ENCODE peak calls at places on chromosomes 13 and 19, in six cellular contexts. S is OCI-LY7, K is AG04450, V is lower leg skin, R is heart right ventricle, Z is K562. L is an unnamed sample.

GRCh38 chr13:32253911-32254399 is 61.2 kb downstream of the ZAR1L start:
- DNase-seq in S (no peak), V (no peak), R (no peak), Z (no peak), K (no peak), L (no peak)

GRCh38 chr19:13960863-13961784 is 8.8 kb downstream of the DCAF15 start:
- DNase-seq in S (no peak), V (no peak), Z (no peak), R (no peak), K (no peak), L (no peak)

GRCh38 chr13:111508164-111508870 is 187.9 kb downstream of the TEX29 start:
- DNase-seq in R (no peak), S (no peak), Z (no peak), V (peak; percentile 70), K (no peak), L (no peak)

GRCh38 chr13:66774046-66774445 is 456.1 kb downstream of the PCDH9 start:
- DNase-seq in K (no peak), V (no peak), R (no peak), Z (no peak), S (no peak), L (no peak)

GRCh38 chr19:39190768-39191167 is 6.0 kb upstream of the NCCRP1 start:
- DNase-seq in S (no peak), V (no peak), Z (no peak), K (no peak), R (no peak), L (no peak)

GRCh38 chr13:105135852-105136251 is 1399.6 kb downstream of the EFNB2 start:
- DNase-seq in S (no peak), K (no peak), Z (no peak), R (no peak), V (no peak), L (no peak)

GRCh38 chr13:29081036-29081435 is 260.9 kb downstream of the MTUS2 start:
- DNase-seq in S (peak; percentile 71), R (no peak), K (no peak), Z (no peak), V (no peak), L (no peak)

GRCh38 chr19:50460161-50460765 is 16.0 kb upstream of the EMC10 start:
- DNase-seq in Z (no peak), R (no peak), K (no peak), S (peak; percentile 85), V (no peak), L (peak; percentile 45)

GRCh38 chr19:10293637-10294367 is 4.0 kb downstream of the ICAM5 start:
- DNase-seq in S (no peak), K (no peak), R (no peak), Z (peak; percentile 4), V (no peak), L (no peak)

GRCh38 chr13:90105881-90106496 is 1241.5 kb upstream of the MIR17HG start:
- DNase-seq in V (no peak), S (no peak), R (no peak), Z (no peak), K (no peak), L (no peak)

GRCh38 chr19:7394728-7395359 is 46.1 kb downstream of the ARHGEF18 start:
- DNase-seq in Z (peak; percentile 98), S (peak; percentile 83), V (peak; percentile 97), R (peak; percentile 93), K (peak; percentile 78), L (peak; percentile 88)

GRCh38 chr13:51494151-51494550 is 41.3 kb upstream of the INTS6 start:
- DNase-seq in R (no peak), K (no peak), V (no peak), Z (no peak), S (no peak), L (no peak)

GRCh38 chr13:106471957-106472543 is 63.4 kb downstream of the EFNB2 start:
- DNase-seq in Z (no peak), K (peak; percentile 44), V (no peak), S (no peak), R (no peak), L (no peak)

GRCh38 chr19:1181606-1182005 is 7.5 kb upstream of the SBNO2 start:
- DNase-seq in K (no peak), R (no peak), S (no peak), V (no peak), Z (no peak), L (no peak)

GRCh38 chr19:1173845-1174809 is at the start of gene SBNO2:
- DNase-seq in S (peak; percentile 91), V (peak; percentile 98), K (no peak), Z (peak; percentile 98), R (peak; percentile 93), L (peak; percentile 94)

GRCh38 chr19:1173160-1173844 is 766 bp downstream of the SBNO2 start:
- DNase-seq in S (peak; percentile 19), Z (peak; percentile 47), K (no peak), V (peak; percentile 89), R (no peak), L (peak; percentile 39)

GRCh38 chr19:1175020-1175419 is 952 bp upstream of the SBNO2 start:
- DNase-seq in V (no peak), K (no peak), S (no peak), Z (no peak), R (no peak), L (no peak)

DNA sequence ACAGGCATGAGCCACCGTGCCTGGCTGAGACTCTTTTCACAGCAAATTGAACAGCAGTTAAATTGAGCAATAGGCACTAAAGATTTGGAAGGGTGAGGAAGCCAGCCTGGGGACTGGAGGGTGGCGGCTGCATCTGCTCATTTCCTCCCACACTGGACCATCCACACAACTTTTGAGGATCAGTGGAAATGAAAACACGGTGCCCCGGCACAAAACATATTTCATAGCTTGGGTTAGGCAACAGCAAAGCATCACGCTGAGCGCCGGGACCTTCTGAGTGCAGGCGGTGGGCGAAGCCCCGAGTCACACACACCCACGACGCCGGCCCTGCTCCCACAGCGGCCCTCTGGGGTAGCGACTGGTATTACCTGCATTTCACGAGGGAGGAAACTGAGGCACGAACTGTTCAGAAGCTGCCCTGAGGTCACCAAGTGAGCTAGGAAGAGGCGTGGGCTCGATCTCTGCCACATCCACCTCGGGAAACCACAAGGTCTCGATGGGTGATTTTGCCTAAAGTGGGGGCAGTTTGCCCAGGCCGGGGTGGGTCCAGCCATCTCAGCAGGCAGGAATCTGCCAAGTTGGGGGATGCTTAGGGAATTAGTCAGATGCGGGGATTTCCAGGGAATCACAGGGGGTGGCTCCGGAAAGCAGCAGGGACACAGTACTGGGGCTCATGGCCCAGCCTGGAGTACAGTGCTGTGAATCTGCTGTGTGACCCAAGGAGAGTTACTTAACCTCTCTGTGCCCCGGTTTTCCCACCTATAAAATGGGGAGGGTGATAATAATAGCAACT is 3.5 kb upstream of the SBNO2 start:
- DNase-seq in S (no peak), V (peak; percentile 93), K (peak; percentile 87), R (no peak), Z (no peak), L (no peak)
- TF ChIP-seq CTCF in S (no peak), V (no peak), K (peak; percentile 31), R (no peak), Z (no peak), L (no peak)

GRCh38 chr19:31693131-31693700 is 344.0 kb upstream of the TSHZ3 start:
- DNase-seq in R (no peak), K (no peak), V (no peak), Z (no peak), S (no peak), L (no peak)
- TF ChIP-seq CTCF in R (no peak), K (no peak), V (no peak), Z (no peak), S (no peak), L (no peak)

GRCh38 chr13:48068036-48068435 is 26.9 kb downstream of the MED4 start:
- DNase-seq in R (no peak), Z (no peak), S (no peak), K (no peak), V (no peak), L (no peak)
- TF ChIP-seq CTCF in R (no peak), Z (no peak), S (peak; percentile 68), K (no peak), V (no peak), L (no peak)

DNA sequence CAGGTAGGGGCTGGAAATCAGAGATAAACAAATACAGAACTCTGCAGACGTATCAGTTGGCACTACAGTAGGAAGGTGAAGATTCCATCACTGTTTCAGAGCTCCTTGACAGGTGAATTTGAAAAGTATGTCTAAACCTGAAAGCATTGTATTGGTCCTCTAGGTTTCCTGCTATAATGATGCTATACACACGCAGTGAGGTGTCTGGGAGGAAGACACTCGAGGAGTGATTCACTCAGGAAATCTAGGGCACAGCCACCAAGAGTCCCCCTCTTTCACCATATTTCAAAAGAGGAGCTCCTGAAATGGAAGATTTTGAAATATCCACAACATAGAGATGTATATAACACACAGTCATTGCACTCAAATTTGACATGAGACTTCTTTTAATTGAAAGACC is 331.0 kb upstream of the DACH1 start:
- DNase-seq in Z (no peak), S (no peak), K (no peak), V (no peak), R (no peak), L (no peak)
- TF ChIP-seq CTCF in Z (no peak), S (no peak), K (no peak), V (no peak), R (no peak), L (no peak)

GRCh38 chr19:17538684-17539287 is 16.7 kb upstream of the COLGALT1 start:
- DNase-seq in V (no peak), R (no peak), Z (no peak), K (no peak), S (peak; percentile 61), L (peak; percentile 17)

GRCh38 chr19:17541184-17541759 is 14.2 kb upstream of the COLGALT1 start:
- DNase-seq in V (no peak), R (no peak), K (no peak), S (no peak), Z (no peak), L (no peak)

GRCh38 chr19:17542042-17542441 is 13.4 kb upstream of the COLGALT1 start:
- DNase-seq in R (no peak), K (no peak), Z (no peak), V (no peak), S (no peak), L (no peak)

GRCh38 chr19:17540174-17540573 is 15.3 kb upstream of the COLGALT1 start:
- DNase-seq in R (no peak), Z (no peak), S (no peak), V (no peak), K (no peak), L (no peak)

GRCh38 chr19:17539288-17540117 is 15.9 kb upstream of the COLGALT1 start:
- DNase-seq in K (peak; percentile 83), Z (peak; percentile 98), V (peak; percentile 99), S (peak; percentile 97), R (peak; percentile 96), L (peak; percentile 100)
- TF ChIP-seq CTCF in K (peak; percentile 28), Z (peak; percentile 67), V (no peak), S (no peak), R (peak; percentile 60), L (no peak)

DNA sequence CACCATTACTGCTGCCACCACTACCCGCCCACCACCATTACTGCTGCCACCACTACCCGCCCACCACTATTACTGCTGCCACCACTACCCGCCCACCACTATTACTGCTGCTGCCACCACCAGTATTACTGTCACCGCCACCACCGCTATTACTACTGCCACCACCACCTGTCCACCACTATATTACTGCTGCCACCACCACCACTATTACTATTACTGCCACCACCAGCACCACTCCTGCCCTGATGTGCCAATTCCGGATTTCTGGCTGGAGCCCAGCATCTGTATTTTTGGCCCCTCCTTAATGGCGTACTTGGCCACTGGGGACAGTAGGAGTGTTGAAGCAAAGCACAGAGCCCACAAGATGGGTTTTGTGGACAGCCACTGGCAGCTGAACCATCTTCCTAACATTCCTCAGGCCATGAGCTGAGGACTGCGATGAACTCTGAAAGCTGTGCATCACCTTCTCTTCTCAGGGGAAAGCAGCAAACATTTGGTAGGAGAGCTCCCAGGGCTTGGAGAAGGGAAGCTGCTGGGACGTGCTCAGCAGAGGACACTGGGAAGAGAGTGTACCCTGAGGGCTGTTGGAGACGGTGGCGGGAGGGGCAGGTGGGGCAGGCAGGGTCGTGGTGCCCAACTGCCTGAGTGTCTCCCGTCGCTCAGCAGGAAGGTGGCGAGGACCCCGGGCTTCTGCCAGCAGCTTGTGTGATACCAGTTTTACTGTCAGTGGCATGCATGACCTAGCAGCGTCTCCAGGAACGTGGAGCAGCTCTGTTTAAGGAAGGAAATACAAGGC is 23.0 kb downstream of the CUL4A start:
- DNase-seq in Z (no peak), R (no peak), V (no peak), S (no peak), K (no peak), L (no peak)
- TF ChIP-seq CTCF in Z (no peak), R (no peak), V (no peak), S (no peak), K (no peak), L (no peak)

L was measured in activated CD8-positive, alpha-beta T cell treated with anti-CD3 and anti-CD28 coated beads for 36 hours.